ENCODE peak calls at places on chromosome 19, in six cellular contexts. One of them, this sample, is unnamed.

GRCh38 chr19:43412441-43412840 is 2.2 kb upstream of the TEX101 start:
- DNase-seq in HepG2: no peak
- DNase-seq in A549: no peak
- DNase-seq in GM12878: no peak
- DNase-seq in K562: no peak
- DNase-seq in NB4: no peak
- DNase-seq in this sample: no peak

GRCh38 chr19:30327331-30327730 is 44.9 kb upstream of the ZNF536 start:
- DNase-seq in K562: no peak
- DNase-seq in GM12878: no peak
- DNase-seq in NB4: no peak
- DNase-seq in A549: no peak
- DNase-seq in HepG2: no peak
- DNase-seq in this sample: no peak

GRCh38 chr19:17205237-17206140 is 9.7 kb upstream of the USE1 start:
- DNase-seq in NB4: peak; percentile 67
- DNase-seq in A549: peak; percentile 72
- DNase-seq in HepG2: peak; percentile 55
- DNase-seq in GM12878: no peak
- DNase-seq in K562: peak; percentile 68
- DNase-seq in this sample: peak; percentile 50

GRCh38 chr19:11849264-11849615 is 714 bp downstream of the ZNF439 start:
- DNase-seq in GM12878: no peak
- DNase-seq in A549: no peak
- DNase-seq in K562: no peak
- DNase-seq in NB4: peak; percentile 83
- DNase-seq in HepG2: no peak
- DNase-seq in this sample: no peak

GRCh38 chr19:33412617-33413425 is 39.3 kb downstream of the CEBPG start:
- DNase-seq in K562: no peak
- DNase-seq in A549: no peak
- DNase-seq in HepG2: no peak
- DNase-seq in NB4: no peak
- DNase-seq in GM12878: no peak
- DNase-seq in this sample: no peak

GRCh38 chr19:4140237-4140711 is 13.2 kb upstream of the CREB3L3 start:
- DNase-seq in K562: peak; percentile 80
- DNase-seq in A549: peak; percentile 89
- DNase-seq in GM12878: no peak
- DNase-seq in NB4: peak; percentile 64
- DNase-seq in HepG2: peak; percentile 70
- DNase-seq in this sample: peak; percentile 51

GRCh38 chr19:38952395-38953165 is 21.8 kb downstream of the MRPS12 start:
- DNase-seq in HepG2: peak; percentile 51
- DNase-seq in K562: peak; percentile 45
- DNase-seq in A549: peak; percentile 78
- DNase-seq in NB4: peak; percentile 64
- DNase-seq in GM12878: no peak
- DNase-seq in this sample: no peak

GRCh38 chr19:58492265-58492664 is 16.1 kb downstream of the ZNF446 start:
- DNase-seq in NB4: no peak
- DNase-seq in GM12878: no peak
- DNase-seq in HepG2: no peak
- DNase-seq in K562: no peak
- DNase-seq in A549: no peak
- DNase-seq in this sample: no peak

GRCh38 chr19:42311612-42312160 is 1.4 kb upstream of the TMEM145 start:
- DNase-seq in NB4: no peak
- DNase-seq in GM12878: no peak
- DNase-seq in K562: peak; percentile 50
- DNase-seq in HepG2: no peak
- DNase-seq in A549: peak; percentile 71
- DNase-seq in this sample: no peak

GRCh38 chr19:18519962-18520847 is 1.7 kb downstream of the ELL start:
- DNase-seq in GM12878: no peak
- DNase-seq in K562: peak; percentile 60
- DNase-seq in NB4: peak; percentile 71
- DNase-seq in HepG2: peak; percentile 95
- DNase-seq in A549: peak; percentile 80
- DNase-seq in this sample: peak; percentile 85

GRCh38 chr19:5338661-5339469 is 1.7 kb downstream of the PTPRS start:
- DNase-seq in A549: no peak
- DNase-seq in HepG2: no peak
- DNase-seq in GM12878: no peak
- DNase-seq in K562: no peak
- DNase-seq in NB4: peak; percentile 15
- DNase-seq in this sample: no peak

GRCh38 chr19:51546650-51547396 is 15.4 kb upstream of the SIGLEC6 start:
- DNase-seq in HepG2: no peak
- DNase-seq in NB4: peak; percentile 98
- DNase-seq in GM12878: no peak
- DNase-seq in K562: peak; percentile 79
- DNase-seq in A549: no peak
- DNase-seq in this sample: peak; percentile 91

GRCh38 chr19:12365372-12366162 is at the start of gene ZNF442:
- DNase-seq in NB4: peak; percentile 97
- DNase-seq in K562: peak; percentile 96
- DNase-seq in HepG2: peak; percentile 99
- DNase-seq in A549: no peak
- DNase-seq in GM12878: peak; percentile 63
- DNase-seq in this sample: peak; percentile 93

GRCh38 chr19:2719910-2720776 is 1.0 kb downstream of the DIRAS1 start:
- DNase-seq in A549: no peak
- DNase-seq in GM12878: no peak
- DNase-seq in HepG2: no peak
- DNase-seq in K562: no peak
- DNase-seq in NB4: no peak
- DNase-seq in this sample: no peak

GRCh38 chr19:49546825-49547565 is 19.2 kb downstream of the RCN3 start:
- DNase-seq in GM12878: peak; percentile 42
- DNase-seq in NB4: peak; percentile 80
- DNase-seq in HepG2: peak; percentile 85
- DNase-seq in A549: peak; percentile 94
- DNase-seq in K562: peak; percentile 76
- DNase-seq in this sample: peak; percentile 90

GRCh38 chr19:12603714-12604113 is 6.9 kb downstream of the ZNF490 start:
- DNase-seq in K562: no peak
- DNase-seq in GM12878: peak; percentile 69
- DNase-seq in NB4: no peak
- DNase-seq in HepG2: no peak
- DNase-seq in A549: no peak
- DNase-seq in this sample: no peak

GRCh38 chr19:18107235-18108083 is 9.9 kb downstream of the MAST3 start:
- DNase-seq in GM12878: no peak
- DNase-seq in K562: no peak
- DNase-seq in HepG2: no peak
- DNase-seq in A549: no peak
- DNase-seq in NB4: peak; percentile 87
- DNase-seq in this sample: no peak

GRCh38 chr19:14248578-14249011 is 42.6 kb upstream of the ADGRL1 start:
- DNase-seq in HepG2: no peak
- DNase-seq in GM12878: no peak
- DNase-seq in A549: peak; percentile 22
- DNase-seq in K562: no peak
- DNase-seq in NB4: no peak
- DNase-seq in this sample: peak; percentile 57

GRCh38 chr19:31271569-31271911 is 77.7 kb downstream of the TSHZ3 start:
- DNase-seq in NB4: no peak
- DNase-seq in HepG2: no peak
- DNase-seq in K562: no peak
- DNase-seq in A549: no peak
- DNase-seq in GM12878: no peak
- DNase-seq in this sample: no peak

GRCh38 chr19:3463959-3464796 is 16.1 kb downstream of the SMIM24 start:
- DNase-seq in NB4: no peak
- DNase-seq in K562: no peak
- DNase-seq in HepG2: no peak
- DNase-seq in A549: no peak
- DNase-seq in GM12878: no peak
- DNase-seq in this sample: no peak

GRCh38 chr19:45130888-45131615 is 29.7 kb downstream of the NKPD1 start:
- DNase-seq in K562: no peak
- DNase-seq in HepG2: peak; percentile 73
- DNase-seq in A549: peak; percentile 54
- DNase-seq in GM12878: no peak
- DNase-seq in NB4: no peak
- DNase-seq in this sample: peak; percentile 6

GRCh38 chr19:19211499-19212432 is at the start of gene NCAN:
- DNase-seq in HepG2: no peak
- DNase-seq in GM12878: no peak
- DNase-seq in NB4: no peak
- DNase-seq in K562: peak; percentile 39
- DNase-seq in A549: no peak
- DNase-seq in this sample: no peak

GRCh38 chr19:49272204-49272603 is 52.8 kb downstream of the SLC6A16 start:
- DNase-seq in A549: peak; percentile 44
- DNase-seq in K562: no peak
- DNase-seq in HepG2: no peak
- DNase-seq in GM12878: no peak
- DNase-seq in NB4: no peak
- DNase-seq in this sample: no peak

GRCh38 chr19:36417752-36418286 is 625 bp downstream of the ZFP82 start:
- DNase-seq in HepG2: no peak
- DNase-seq in NB4: no peak
- DNase-seq in A549: no peak
- DNase-seq in K562: peak; percentile 5
- DNase-seq in GM12878: no peak
- DNase-seq in this sample: no peak

GRCh38 chr19:28961772-28962500 is 251.0 kb downstream of the UQCRFS1 start:
- DNase-seq in A549: no peak
- DNase-seq in NB4: no peak
- DNase-seq in HepG2: no peak
- DNase-seq in GM12878: no peak
- DNase-seq in K562: no peak
- DNase-seq in this sample: no peak
- TF ChIP-seq MYC in A549: no peak
- TF ChIP-seq MYC in NB4: no peak
- TF ChIP-seq MYC in HepG2: no peak
- TF ChIP-seq MYC in GM12878: no peak
- TF ChIP-seq MYC in K562: no peak
- TF ChIP-seq MYC in this sample: no peak

DNA sequence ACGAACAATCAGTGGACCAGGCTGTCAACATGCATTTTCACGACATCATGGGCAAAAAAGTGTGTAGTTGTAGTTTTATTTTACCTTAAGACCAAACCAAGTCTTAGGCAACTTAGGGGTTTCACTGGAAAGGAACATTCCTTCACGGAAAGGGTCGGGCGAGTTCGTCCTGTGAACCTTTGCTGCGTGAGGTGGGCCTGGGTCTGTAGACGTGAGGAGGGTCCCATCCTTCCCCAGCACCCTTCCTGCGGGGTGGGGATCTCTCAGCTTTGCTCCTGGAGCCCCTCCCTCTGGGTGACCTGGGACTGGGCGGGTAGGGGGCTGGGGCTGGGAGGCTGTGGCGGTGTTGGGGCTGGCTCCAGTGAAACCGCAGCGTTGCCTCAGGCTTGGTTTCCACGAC is 12.3 kb upstream of the RPS15 start:
- DNase-seq in GM12878: no peak
- DNase-seq in HepG2: no peak
- DNase-seq in K562: no peak
- DNase-seq in NB4: no peak
- DNase-seq in A549: no peak
- DNase-seq in this sample: no peak
- TF ChIP-seq MYC in GM12878: no peak
- TF ChIP-seq MYC in HepG2: no peak
- TF ChIP-seq MYC in K562: no peak
- TF ChIP-seq MYC in NB4: no peak
- TF ChIP-seq MYC in A549: no peak
- TF ChIP-seq MYC in this sample: no peak

GRCh38 chr19:40550951-40551350 is 25.7 kb upstream of the SHKBP1 start:
- DNase-seq in GM12878: no peak
- DNase-seq in A549: no peak
- DNase-seq in HepG2: no peak
- DNase-seq in NB4: no peak
- DNase-seq in K562: no peak
- DNase-seq in this sample: no peak

GRCh38 chr19:40552848-40553247 is 23.8 kb upstream of the SHKBP1 start:
- DNase-seq in K562: no peak
- DNase-seq in NB4: no peak
- DNase-seq in A549: no peak
- DNase-seq in HepG2: no peak
- DNase-seq in GM12878: no peak
- DNase-seq in this sample: no peak

GRCh38 chr19:40553885-40554857 is 22.5 kb upstream of the SHKBP1 start:
- DNase-seq in GM12878: no peak
- DNase-seq in A549: no peak
- DNase-seq in NB4: no peak
- DNase-seq in HepG2: no peak
- DNase-seq in K562: no peak
- DNase-seq in this sample: no peak

DNA sequence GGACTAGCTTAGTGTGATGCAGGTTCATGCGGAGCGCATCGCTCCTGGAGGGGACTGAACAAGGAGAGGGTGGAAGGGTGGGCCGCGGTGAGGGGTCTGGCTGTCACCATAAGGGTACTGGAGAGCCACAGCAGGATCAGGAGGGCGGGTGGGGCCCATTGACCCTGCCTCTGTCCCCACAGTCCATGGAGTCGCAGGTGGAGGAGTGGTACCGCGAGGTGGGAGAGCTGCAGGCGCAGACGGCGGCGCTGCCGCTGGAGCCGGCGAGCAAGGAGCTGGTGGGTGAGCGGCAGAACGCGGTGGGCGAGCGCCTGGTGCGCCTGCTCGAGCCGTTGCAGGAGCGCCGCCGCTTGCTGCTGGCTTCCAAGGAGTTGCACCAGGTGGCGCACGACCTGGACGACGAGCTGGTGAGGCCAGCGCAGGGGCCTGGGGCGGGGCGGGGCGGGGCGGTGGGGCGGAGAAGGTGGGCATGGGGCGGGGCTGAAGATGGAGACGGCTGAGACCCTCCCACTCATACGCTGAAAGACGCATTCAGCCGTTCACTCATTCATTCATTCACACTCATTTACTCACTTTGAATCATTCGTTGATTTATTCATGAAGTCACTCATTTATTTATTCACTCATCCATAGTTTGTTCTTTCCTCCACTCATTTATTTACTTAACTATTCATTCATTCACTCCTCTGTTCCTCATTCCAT is 27.5 kb upstream of the SHKBP1 start:
- DNase-seq in NB4: peak; percentile 68
- DNase-seq in GM12878: no peak
- DNase-seq in A549: peak; percentile 92
- DNase-seq in HepG2: peak; percentile 49
- DNase-seq in K562: peak; percentile 84
- DNase-seq in this sample: peak; percentile 42
- TF ChIP-seq MYC in NB4: no peak
- TF ChIP-seq MYC in GM12878: no peak
- TF ChIP-seq MYC in A549: no peak
- TF ChIP-seq MYC in HepG2: no peak
- TF ChIP-seq MYC in K562: no peak
- TF ChIP-seq MYC in this sample: no peak

GRCh38 chr19:10223488-10224213 is 7.5 kb downstream of the S1PR2 start:
- DNase-seq in A549: no peak
- DNase-seq in K562: no peak
- DNase-seq in NB4: no peak
- DNase-seq in HepG2: no peak
- DNase-seq in GM12878: no peak
- DNase-seq in this sample: no peak
- TF ChIP-seq MYC in A549: no peak
- TF ChIP-seq MYC in K562: no peak
- TF ChIP-seq MYC in NB4: no peak
- TF ChIP-seq MYC in HepG2: no peak
- TF ChIP-seq MYC in GM12878: no peak
- TF ChIP-seq MYC in this sample: no peak

This sample was measured in endothelial cell of umbilical vein.